ENCODE peak calls at places on chromosomes 12 and 14, in seven cellular contexts. T is thoracic aorta, K is fibroblast of lung, G is HepG2, R is heart left ventricle, V is colonic mucosa, E is small intestine. U is an unnamed sample. For H3K27me3, H3K36me3 and H3K4me1, the result is how much of the 10 kb centered on the place peaks cover.

GRCh38 chr14:23078692-23079116 is 16.2 kb downstream of the ACIN1 start:
- DNase-seq in T (peak), K (peak), G (peak), R (no peak), V (peak), E (peak), U (peak)

GRCh38 chr12:103956515-103957027 is 9.1 kb upstream of the TDG start:
- DNase-seq in T (no peak), K (no peak), G (peak), R (peak), V (peak), E (no peak), U (no peak)

GRCh38 chr12:55700255-55701018 is 7.3 kb downstream of the ITGA7 start:
- DNase-seq in T (no peak), K (no peak), G (no peak), R (no peak), V (no peak), E (no peak), U (no peak)

GRCh38 chr12:100484178-100484886 is 10.7 kb downstream of the NR1H4 start:
- DNase-seq in T (no peak), K (peak), G (peak), R (no peak), V (no peak), E (no peak), U (no peak)

GRCh38 chr12:31471823-31472222 is 119.1 kb downstream of the DENND5B start:
- DNase-seq in T (no peak), K (peak), G (no peak), R (no peak), V (no peak), E (no peak), U (no peak)

GRCh38 chr12:121093487-121093891 is 39.2 kb upstream of the P2RX7 start:
- DNase-seq in T (no peak), K (no peak), G (no peak), R (no peak), V (no peak), E (no peak), U (no peak)

GRCh38 chr12:56840922-56841321 is 77.8 kb downstream of the HSD17B6 start:
- DNase-seq in T (no peak), K (peak), G (no peak), R (no peak), V (no peak), E (no peak), U (no peak)

GRCh38 chr12:103827800-103828440 is 13.1 kb downstream of the NT5DC3 start:
- DNase-seq in T (no peak), K (no peak), G (no peak), R (no peak), V (no peak), E (no peak), U (no peak)

GRCh38 chr14:39302124-39302810 is 68.6 kb downstream of the MIA2 start:
- DNase-seq in T (no peak), K (peak), G (no peak), R (no peak), V (no peak), E (no peak), U (no peak)

GRCh38 chr12:78194448-78194847 is 363.8 kb downstream of the NAV3 start:
- DNase-seq in T (no peak), K (peak), G (no peak), R (no peak), V (no peak), E (no peak), U (no peak)

GRCh38 chr14:66405158-66405557 is 81.0 kb upstream of the CCDC196 start:
- DNase-seq in T (no peak), K (peak), G (no peak), R (no peak), V (no peak), E (no peak), U (no peak)

GRCh38 chr14:45526715-45527549 is 273.9 kb upstream of the MIS18BP1 start:
- DNase-seq in T (no peak), K (no peak), G (peak), R (no peak), V (peak), E (no peak), U (no peak)

GRCh38 chr12:91590991-91591987 is 408.7 kb upstream of the DCN start:
- DNase-seq in T (no peak), K (no peak), G (no peak), R (no peak), V (no peak), E (no peak), U (no peak)

GRCh38 chr14:55505846-55506245 is 65.4 kb upstream of the TBPL2 start:
- DNase-seq in T (no peak), K (no peak), G (no peak), R (no peak), V (no peak), E (no peak), U (no peak)

GRCh38 chr12:105418232-105418631 is 87.7 kb downstream of the C12orf75 start:
- DNase-seq in T (no peak), K (peak), G (no peak), R (no peak), V (no peak), E (no peak), U (no peak)

GRCh38 chr12:52082988-52083637 is 3.6 kb downstream of the SMIM41 start:
- DNase-seq in T (no peak), K (peak), G (peak), R (peak), V (peak), E (peak), U (no peak)

GRCh38 chr14:23128969-23129758 is 10.1 kb upstream of the CEBPE start:
- DNase-seq in T (no peak), K (no peak), G (no peak), R (no peak), V (no peak), E (no peak), U (no peak)

GRCh38 chr14:70827366-70828151 is 18.2 kb upstream of the MAP3K9 start:
- DNase-seq in T (no peak), K (no peak), G (peak), R (no peak), V (peak), E (peak), U (no peak)

GRCh38 chr14:68451676-68452387 is 341.0 kb downstream of the ZFP36L1 start:
- DNase-seq in T (no peak), K (no peak), G (no peak), R (no peak), V (no peak), E (no peak), U (peak)

GRCh38 chr14:22276913-22277816 is 311.9 kb downstream of the DAD1 start:
- DNase-seq in T (no peak), K (peak), G (peak), R (no peak), V (no peak), E (peak), U (no peak)

GRCh38 chr12:76674669-76675315 is 89.1 kb upstream of the ZDHHC17 start:
- DNase-seq in T (no peak), K (no peak), G (no peak), R (no peak), V (no peak), E (no peak), U (no peak)

GRCh38 chr12:19239046-19239445 is 109.5 kb downstream of the PLEKHA5 start:
- DNase-seq in T (no peak), K (no peak), G (no peak), R (no peak), V (no peak), E (no peak), U (no peak)

GRCh38 chr12:69703146-69703642 is 4.1 kb upstream of the BEST3 start:
- DNase-seq in T (no peak), K (no peak), G (no peak), R (no peak), V (no peak), E (no peak), U (no peak)

GRCh38 chr12:97167598-97167997 is 260.5 kb downstream of the NEDD1 start:
- DNase-seq in T (no peak), K (peak), G (no peak), R (no peak), V (no peak), E (no peak), U (no peak)

GRCh38 chr12:45989277-45989856 is 1.0 kb downstream of the SCAF11 start:
- DNase-seq in T (no peak), K (no peak), G (no peak), R (no peak), V (no peak), E (peak), U (no peak)

GRCh38 chr12:22539055-22539454 is 5.3 kb downstream of the C2CD5 start:
- DNase-seq in T (no peak), K (no peak), G (no peak), R (no peak), V (no peak), E (no peak), U (no peak)

GRCh38 chr14:70567791-70568190 is 32.7 kb downstream of the MED6 start:
- DNase-seq in T (no peak), K (peak), G (peak), R (no peak), V (peak), E (peak), U (no peak)

GRCh38 chr14:38808734-38809455 is 294.1 kb downstream of the SEC23A start:
- DNase-seq in T (no peak), K (no peak), G (peak), R (no peak), V (peak), E (peak), U (no peak)

GRCh38 chr14:69004731-69005431 is 25.8 kb upstream of the ACTN1 start:
- DNase-seq in T (no peak), K (peak), G (no peak), R (no peak), V (no peak), E (no peak), U (no peak)

GRCh38 chr12:56763753-56764657 is 881 bp downstream of the HSD17B6 start:
- DNase-seq in T (no peak), K (peak), G (no peak), R (no peak), V (no peak), E (no peak), U (no peak)

GRCh38 chr12:33438890-33439586 is 581 bp downstream of the SYT10 start:
- DNase-seq in T (no peak), K (peak), G (no peak), R (peak), V (no peak), E (peak), U (no peak)

GRCh38 chr12:90510948-90511347 is 444.0 kb downstream of the CCER1 start:
- DNase-seq in T (no peak), K (peak), G (no peak), R (no peak), V (no peak), E (no peak), U (no peak)

GRCh38 chr12:1809606-1810140 is 10.7 kb upstream of the LRTM2 start:
- DNase-seq in T (no peak), K (no peak), G (no peak), R (peak), V (no peak), E (no peak), U (no peak)

GRCh38 chr12:131350943-131351318 is 360.0 kb upstream of the SFSWAP start:
- DNase-seq in T (no peak), K (no peak), G (no peak), R (no peak), V (no peak), E (no peak), U (no peak)

GRCh38 chr12:131353376-131353775 is 357.5 kb upstream of the SFSWAP start:
- DNase-seq in T (no peak), K (no peak), G (no peak), R (no peak), V (no peak), E (no peak), U (no peak)

GRCh38 chr12:131352296-131352900 is 358.5 kb upstream of the SFSWAP start:
- DNase-seq in T (no peak), K (no peak), G (no peak), R (no peak), V (no peak), E (no peak), U (no peak)

GRCh38 chr12:131349397-131350127 is 361.3 kb upstream of the SFSWAP start:
- DNase-seq in T (no peak), K (no peak), G (no peak), R (no peak), V (no peak), E (no peak), U (no peak)

GRCh38 chr12:131351319-131352028 is 359.4 kb upstream of the SFSWAP start:
- DNase-seq in T (no peak), K (no peak), G (no peak), R (no peak), V (no peak), E (no peak), U (no peak)
- H3K27me3 ChIP-seq in T (under half), K (under half), G (under half), R (under half), V (under half), E (under half), U (under half)

GRCh38 chr12:3656946-3657622 is 95.8 kb downstream of the CRACR2A start:
- DNase-seq in T (no peak), K (no peak), G (no peak), R (no peak), V (no peak), E (no peak), U (no peak)
- H3K36me3 ChIP-seq in T (under half), K (under half), G (under half), R (under half), V (under half), E (under half), U (under half)

DNA sequence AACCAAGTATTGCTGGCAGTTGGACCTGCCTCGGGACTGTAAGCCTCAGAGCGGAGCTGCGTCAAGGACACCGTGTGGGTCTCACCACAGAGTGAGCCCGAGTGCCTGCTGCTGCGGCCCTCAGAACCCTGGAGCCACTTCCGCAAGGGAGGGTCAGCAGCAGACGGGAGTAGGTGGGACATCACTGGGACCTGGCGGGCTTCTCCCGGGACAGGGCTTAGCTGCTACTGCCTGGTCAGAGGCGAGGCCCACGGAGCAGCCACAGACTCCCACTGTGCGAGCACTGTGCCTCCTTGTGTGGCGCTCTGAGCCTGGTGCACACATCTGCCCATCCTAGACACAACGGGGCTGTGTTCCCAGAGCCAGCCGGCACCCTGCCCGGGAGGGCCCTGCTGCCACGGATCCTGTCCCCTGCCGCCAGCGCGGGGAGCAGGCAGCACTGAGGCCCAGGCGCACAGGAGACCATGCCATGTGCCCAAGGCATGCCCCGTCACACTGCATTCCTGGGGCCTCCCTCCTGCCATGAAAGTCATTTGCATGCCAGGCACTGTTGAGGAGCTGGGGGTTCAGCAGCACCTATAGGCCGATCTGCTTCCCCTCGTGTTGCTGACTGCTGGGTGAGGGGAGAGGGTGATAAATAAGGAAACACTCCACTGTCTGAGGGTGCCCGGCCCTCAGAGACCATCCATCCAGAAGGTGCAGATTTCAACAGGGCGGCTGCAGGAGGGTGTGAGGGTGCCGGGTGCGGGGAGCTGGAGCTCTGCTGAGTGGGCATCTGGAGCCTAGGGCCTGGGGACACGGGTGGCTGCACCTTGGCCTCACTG is 10.0 kb downstream of the HIP1R start:
- DNase-seq in T (no peak), K (no peak), G (no peak), R (no peak), V (no peak), E (no peak), U (no peak)
- H3K4me1 ChIP-seq in T (under half), K (under half), G (under half), R (under half), V (under half), E (under half), U (under half)

DNA sequence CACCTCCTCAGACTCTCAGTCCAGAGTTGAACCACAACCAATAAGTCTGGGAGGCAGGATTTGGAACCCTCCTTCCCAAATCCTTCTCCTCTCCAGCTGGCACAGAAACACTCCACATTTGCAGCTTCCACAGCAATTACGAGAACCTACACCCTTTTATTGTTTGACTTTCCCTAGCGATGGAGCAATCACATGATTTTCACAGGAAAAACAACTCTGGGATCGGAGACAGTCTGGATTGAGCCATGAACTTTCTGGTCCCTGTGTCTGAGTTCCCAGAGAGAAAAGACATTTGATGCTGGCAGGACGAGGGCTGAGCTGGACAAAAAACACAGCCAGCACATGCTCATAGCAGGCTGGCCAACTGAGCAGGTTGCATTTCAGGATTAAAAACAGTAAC is 49.0 kb upstream of the STON2 start:
- DNase-seq in T (no peak), K (no peak), G (peak), R (no peak), V (peak), E (no peak), U (no peak)
- H3K27me3 ChIP-seq in T (under half), K (under half), G (under half), R (under half), V (under half), E (under half), U (under half)

GRCh38 chr12:54349658-54350057 is 14.6 kb downstream of the GPR84 start:
- DNase-seq in T (no peak), K (no peak), G (no peak), R (no peak), V (no peak), E (no peak), U (no peak)
- H3K36me3 ChIP-seq in T (under half), K (under half), G (under half), R (half or more), V (under half), E (under half), U (half or more)

GRCh38 chr12:108721824-108722223 is 9.5 kb downstream of the CORO1C start:
- DNase-seq in T (no peak), K (no peak), G (no peak), R (no peak), V (no peak), E (no peak), U (no peak)

GRCh38 chr12:108722992-108723766 is 8.1 kb downstream of the CORO1C start:
- DNase-seq in T (no peak), K (peak), G (no peak), R (no peak), V (no peak), E (no peak), U (peak)

GRCh38 chr12:108722463-108722862 is 8.9 kb downstream of the CORO1C start:
- DNase-seq in T (no peak), K (peak), G (no peak), R (no peak), V (no peak), E (no peak), U (no peak)

GRCh38 chr12:108724054-108724889 is 7.0 kb downstream of the CORO1C start:
- DNase-seq in T (no peak), K (peak), G (no peak), R (no peak), V (no peak), E (peak), U (no peak)

GRCh38 chr12:108720757-108721514 is 10.4 kb downstream of the CORO1C start:
- DNase-seq in T (no peak), K (peak), G (no peak), R (no peak), V (no peak), E (no peak), U (no peak)
- H3K4me1 ChIP-seq in T (half or more), K (under half), G (half or more), R (under half), V (under half), E (under half), U (under half)

DNA sequence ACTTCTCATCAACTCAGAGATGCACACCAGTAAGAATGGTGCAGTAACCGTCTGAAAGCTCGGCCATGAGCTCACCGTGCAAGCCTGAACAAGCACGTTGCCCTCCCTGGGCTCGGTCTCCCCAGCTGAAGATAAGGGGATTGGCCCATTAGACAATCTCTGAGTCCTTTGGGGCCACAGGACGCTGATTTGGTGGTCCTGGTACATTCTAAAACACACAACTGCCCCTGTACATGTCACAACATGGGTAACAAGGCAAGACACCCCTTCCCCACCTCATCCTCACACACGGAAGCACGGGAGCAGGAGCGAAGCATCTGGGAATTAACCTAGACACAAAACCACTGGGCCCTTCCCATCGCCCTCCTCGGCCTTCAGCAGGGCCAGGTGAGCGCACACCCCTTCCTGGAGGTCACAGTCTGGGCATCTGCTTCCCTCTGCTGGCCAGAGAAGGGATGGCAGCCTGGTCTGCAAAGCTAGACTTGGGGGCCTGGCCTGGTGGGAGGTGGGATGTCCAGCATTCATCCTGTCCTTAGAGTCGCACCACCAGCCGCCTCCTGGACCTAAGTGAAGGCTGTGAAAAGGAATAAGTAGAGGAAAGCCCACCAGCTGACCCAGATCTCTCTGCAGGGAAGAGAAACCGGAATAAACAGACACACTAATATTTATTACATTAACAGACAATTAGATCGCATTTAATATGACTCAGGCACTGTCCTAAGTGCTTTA is 18.9 kb upstream of the SMUG1 start:
- DNase-seq in T (no peak), K (no peak), G (peak), R (peak), V (peak), E (peak), U (peak)
- H3K27me3 ChIP-seq in T (under half), K (under half), G (under half), R (under half), V (under half), E (under half), U (under half)

DNA sequence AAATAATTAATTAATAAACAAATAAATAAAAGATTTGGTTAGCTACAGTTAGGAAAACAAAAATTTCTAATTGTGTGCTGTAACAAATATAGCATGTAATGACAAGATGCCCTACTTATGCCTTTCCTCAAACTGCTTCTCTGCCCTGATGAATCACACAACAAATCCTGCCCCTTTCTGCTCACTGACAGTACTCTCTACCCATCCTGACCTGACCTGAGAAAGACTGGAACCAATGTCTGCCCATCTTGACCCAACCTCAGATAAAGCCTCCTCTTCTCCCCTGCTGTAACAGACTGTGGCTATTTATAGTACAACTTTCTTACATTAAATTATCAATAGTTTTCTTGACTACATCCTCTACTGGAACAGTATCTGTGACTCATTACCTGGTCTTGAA is 43.7 kb downstream of the PPP1R13B start:
- DNase-seq in T (no peak), K (peak), G (no peak), R (no peak), V (no peak), E (no peak), U (no peak)
- H3K36me3 ChIP-seq in T (under half), K (under half), G (under half), R (under half), V (under half), E (under half), U (under half)